ENCODE peak calls at places on chromosomes 2 and 18, in six cellular contexts. H is H9, Y is IMR-90, G is neuronal stem cell, N is H1, R is trophoblast cell. A is an unnamed sample.

GRCh38 chr2:159157361-159158045 is 129.0 kb downstream of the WDSUB1 start:
- DNase-seq in G (no peak), H (no peak), R (peak; percentile 34), N (no peak), Y (peak; percentile 14), A (peak; percentile 50)

GRCh38 chr18:21184396-21184996 is 57.5 kb upstream of the GREB1L start:
- DNase-seq in H (no peak), N (no peak), R (peak; percentile 72), G (no peak), Y (no peak), A (no peak)

GRCh38 chr18:75090336-75090735 is 118.6 kb downstream of the PTGR3 start:
- DNase-seq in R (no peak), Y (no peak), H (no peak), N (peak; percentile 49), G (no peak), A (no peak)

GRCh38 chr2:147273106-147273505 is 571.7 kb upstream of the ACVR2A start:
- DNase-seq in Y (no peak), N (no peak), G (no peak), H (no peak), R (no peak), A (no peak)

GRCh38 chr2:240238201-240238600 is 97.7 kb upstream of the OTOS start:
- DNase-seq in H (no peak), N (no peak), Y (peak; percentile 38), R (no peak), G (no peak), A (no peak)

GRCh38 chr2:96771792-96772618 is 11.3 kb downstream of the CNNM4 start:
- DNase-seq in R (peak; percentile 89), H (no peak), G (no peak), Y (no peak), N (no peak), A (no peak)

GRCh38 chr2:187442378-187442777 is 5.7 kb downstream of the CALCRL start:
- DNase-seq in Y (no peak), N (no peak), G (no peak), H (no peak), R (no peak), A (no peak)

GRCh38 chr2:223995569-223995968 is 38.3 kb downstream of the MRPL44 start:
- DNase-seq in Y (peak; percentile 52), R (no peak), G (no peak), H (no peak), N (no peak), A (peak; percentile 67)

GRCh38 chr2:217035967-217036366 is 176.1 kb upstream of the TNP1 start:
- DNase-seq in H (no peak), Y (no peak), R (no peak), N (no peak), G (no peak), A (no peak)

GRCh38 chr2:53233759-53234547 is 533.7 kb upstream of the CHAC2 start:
- DNase-seq in Y (no peak), H (no peak), R (no peak), N (no peak), G (no peak), A (no peak)

GRCh38 chr2:203813684-203814083 is 53.9 kb upstream of the CTLA4 start:
- DNase-seq in R (no peak), H (no peak), G (no peak), N (no peak), Y (no peak), A (no peak)

GRCh38 chr2:27054721-27055120 is 3.3 kb downstream of the AGBL5 start:
- DNase-seq in Y (no peak), N (no peak), H (no peak), R (no peak), G (no peak), A (no peak)

GRCh38 chr2:190255668-190256067 is 64.0 kb downstream of the HIBCH start:
- DNase-seq in H (no peak), G (no peak), Y (no peak), N (no peak), R (no peak), A (no peak)

GRCh38 chr2:231780909-231781797 is at the start of gene PDE6D:
- DNase-seq in Y (peak; percentile 99), H (peak; percentile 97), N (peak; percentile 100), R (peak; percentile 99), G (peak; percentile 98), A (peak; percentile 100)
- H3K14ac ChIP-seq in Y (peak within 1 kb of the TSS; percentile 74), H (no peak within 1 kb of the TSS), N (no peak within 1 kb of the TSS), R (peak within 1 kb of the TSS; percentile 48), G (no peak within 1 kb of the TSS), A (peak within 1 kb of the TSS; percentile 83)

GRCh38 chr18:28804512-28805214 is 627.7 kb upstream of the CDH2 start:
- DNase-seq in G (no peak), R (no peak), N (no peak), H (no peak), Y (no peak), A (peak; percentile 46)
- H3K14ac ChIP-seq in G (no peak overlapping the region), R (no peak overlapping the region), N (no peak overlapping the region), H (no peak overlapping the region), Y (no peak overlapping the region), A (no peak overlapping the region)

DNA sequence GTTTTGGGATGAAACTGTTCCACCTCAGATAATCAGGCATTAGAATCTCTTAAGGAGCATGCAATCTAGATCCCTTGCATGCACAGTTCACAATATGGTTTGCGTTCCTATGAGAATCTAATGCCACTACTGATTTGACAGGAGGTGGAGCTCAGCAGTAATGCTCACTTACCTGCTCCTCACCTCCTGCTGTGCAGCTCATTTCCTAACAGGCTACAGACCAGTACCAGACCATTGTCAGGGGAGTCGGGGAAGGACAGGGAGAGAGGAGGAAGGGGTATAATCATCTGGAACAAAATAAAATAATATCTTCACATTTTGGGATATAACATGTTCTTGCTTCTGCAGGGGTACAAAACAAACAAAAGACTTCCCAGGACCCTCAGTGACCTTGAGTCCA is 532.0 kb upstream of the FSHR start:
- DNase-seq in G (no peak), Y (no peak), N (no peak), R (no peak), H (peak; percentile 38), A (no peak)
- H3K14ac ChIP-seq in G (no peak overlapping the region), Y (no peak overlapping the region), N (no peak overlapping the region), R (no peak overlapping the region), H (no peak overlapping the region), A (no peak overlapping the region)

GRCh38 chr18:34098109-34098508 is 126.6 kb downstream of the NOL4 start:
- DNase-seq in R (no peak), H (no peak), G (no peak), Y (no peak), N (no peak), A (no peak)
- H3K14ac ChIP-seq in R (no peak overlapping the region), H (no peak overlapping the region), G (no peak overlapping the region), Y (no peak overlapping the region), N (no peak overlapping the region), A (no peak overlapping the region)

DNA sequence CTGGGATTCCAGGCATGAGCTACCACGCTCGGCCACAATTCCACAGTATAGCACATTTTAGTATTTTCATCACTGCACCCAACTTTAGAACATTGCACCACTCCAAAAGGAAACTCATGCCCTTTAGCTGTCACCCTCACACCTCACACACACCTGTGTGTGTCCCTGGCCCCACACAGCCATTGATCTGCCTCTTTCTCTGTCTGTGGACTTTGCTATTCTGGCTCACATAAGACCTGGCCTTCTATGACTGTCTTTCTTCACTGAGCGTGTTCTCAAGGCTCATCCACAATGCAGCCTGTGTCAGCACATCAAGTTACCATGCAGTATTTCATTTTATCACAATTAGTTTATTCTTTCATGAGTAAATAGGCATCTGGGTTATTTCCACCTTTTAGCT is 19.7 kb upstream of the ATP9B start:
- DNase-seq in G (no peak), H (no peak), R (no peak), Y (no peak), N (no peak), A (no peak)
- H3K14ac ChIP-seq in G (no peak overlapping the region), H (no peak overlapping the region), R (no peak overlapping the region), Y (no peak overlapping the region), N (no peak overlapping the region), A (no peak overlapping the region)

DNA sequence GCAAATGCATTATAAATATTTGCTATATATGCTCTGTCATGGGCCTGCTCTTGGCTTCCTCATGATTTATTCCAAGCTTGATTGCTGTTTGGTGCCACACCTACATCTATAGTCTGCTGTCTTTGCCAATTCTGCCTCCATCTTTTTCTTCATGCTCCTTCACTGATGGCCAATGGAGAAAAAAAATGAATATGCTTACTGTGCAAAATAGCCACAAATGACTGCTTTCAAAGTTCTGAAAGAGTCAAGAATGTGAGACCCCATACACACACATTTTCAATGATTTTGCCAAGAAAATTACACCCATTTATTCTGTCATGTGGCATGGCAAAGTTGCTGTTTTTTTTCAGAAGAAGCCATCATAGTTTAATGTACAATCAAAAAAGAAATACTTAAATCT is 305.6 kb upstream of the LRRTM1 start:
- DNase-seq in G (no peak), N (no peak), R (no peak), H (no peak), Y (no peak), A (no peak)
- H3K14ac ChIP-seq in G (no peak overlapping the region), N (no peak overlapping the region), R (no peak overlapping the region), H (no peak overlapping the region), Y (no peak overlapping the region), A (no peak overlapping the region)

GRCh38 chr18:36264283-36264682 is 33.2 kb upstream of the FHOD3 start:
- DNase-seq in H (no peak), Y (no peak), R (no peak), N (no peak), G (no peak), A (no peak)
- H3K14ac ChIP-seq in H (no peak overlapping the region), Y (no peak overlapping the region), R (no peak overlapping the region), N (no peak overlapping the region), G (no peak overlapping the region), A (no peak overlapping the region)

GRCh38 chr2:65708129-65708528 is 275.7 kb upstream of the SPRED2 start:
- DNase-seq in N (no peak), R (no peak), G (no peak), Y (peak; percentile 36), H (no peak), A (peak; percentile 47)
- H3K14ac ChIP-seq in N (no peak overlapping the region), R (no peak overlapping the region), G (no peak overlapping the region), Y (no peak overlapping the region), H (no peak overlapping the region), A (no peak overlapping the region)

A was measured in mesenchymal stem cell.